ENCODE peak calls at places on chromosomes 16 and 17, in six cellular contexts. Z is neural progenitor cell, W is neuronal stem cell, Y is fibroblast of lung, M is mammary epithelial cell, E is keratinocyte. T is an unnamed sample.

GRCh38 chr17:50056217-50056960 is 479 bp downstream of the ITGA3 start:
- DNase-seq in Z (peak; percentile 93), W (peak; percentile 76), Y (peak; percentile 69), M (peak; percentile 68), E (no peak), T (peak; percentile 70)

GRCh38 chr17:62628845-62629555 is 1.5 kb downstream of the MRC2 start:
- DNase-seq in Z (peak; percentile 54), W (no peak), Y (peak; percentile 67), M (peak; percentile 39), E (no peak), T (no peak)

GRCh38 chr17:44266402-44267164 is 1.4 kb downstream of the SLC4A1 start:
- DNase-seq in Z (no peak), W (no peak), Y (no peak), M (no peak), E (no peak), T (no peak)

GRCh38 chr17:42061641-42062487 is 11.5 kb upstream of the C17orf113 start:
- DNase-seq in Z (no peak), W (no peak), Y (no peak), M (no peak), E (no peak), T (no peak)

GRCh38 chr17:78999947-79000395 is 9.6 kb downstream of the CANT1 start:
- DNase-seq in Z (no peak), W (no peak), Y (no peak), M (no peak), E (no peak), T (no peak)

GRCh38 chr17:3534881-3535252 is 22.7 kb downstream of the TRPV3 start:
- DNase-seq in Z (peak; percentile 59), W (no peak), Y (peak; percentile 20), M (no peak), E (no peak), T (peak; percentile 41)

GRCh38 chr16:38941-39892 is 14.2 kb downstream of the POLR3K start:
- DNase-seq in Z (no peak), W (no peak), Y (no peak), M (peak; percentile 48), E (peak; percentile 7), T (peak; percentile 81)

GRCh38 chr16:59699786-59700185 is 965.7 kb upstream of the GOT2 start:
- DNase-seq in Z (no peak), W (no peak), Y (no peak), M (no peak), E (no peak), T (no peak)

GRCh38 chr16:69171325-69172095 is 15.5 kb upstream of the SNTB2 start:
- DNase-seq in Z (no peak), W (no peak), Y (peak; percentile 90), M (no peak), E (no peak), T (no peak)

GRCh38 chr16:1984347-1985225 is 593 bp downstream of the GFER start:
- DNase-seq in Z (peak; percentile 59), W (no peak), Y (peak; percentile 42), M (peak; percentile 6), E (no peak), T (peak; percentile 65)

GRCh38 chr16:78058165-78058564 is 35.8 kb downstream of the CLEC3A start:
- DNase-seq in Z (no peak), W (no peak), Y (no peak), M (no peak), E (no peak), T (no peak)

GRCh38 chr16:88570691-88571092 is 489 bp downstream of the ZC3H18 start:
- DNase-seq in Z (peak; percentile 41), W (no peak), Y (peak; percentile 4), M (peak; percentile 33), E (no peak), T (peak; percentile 42)

GRCh38 chr17:64984181-64984580 is 64.9 kb upstream of the LRRC37A3 start:
- DNase-seq in Z (no peak), W (no peak), Y (no peak), M (no peak), E (no peak), T (no peak)

GRCh38 chr16:78895661-78896060 is 704.9 kb downstream of the MAF start:
- DNase-seq in Z (no peak), W (no peak), Y (peak; percentile 8), M (no peak), E (no peak), T (no peak)

GRCh38 chr17:27294689-27295630 is 1.0 kb downstream of the WSB1 start:
- DNase-seq in Z (peak; percentile 82), W (peak; percentile 50), Y (peak; percentile 87), M (peak; percentile 83), E (no peak), T (peak; percentile 82)

DNA sequence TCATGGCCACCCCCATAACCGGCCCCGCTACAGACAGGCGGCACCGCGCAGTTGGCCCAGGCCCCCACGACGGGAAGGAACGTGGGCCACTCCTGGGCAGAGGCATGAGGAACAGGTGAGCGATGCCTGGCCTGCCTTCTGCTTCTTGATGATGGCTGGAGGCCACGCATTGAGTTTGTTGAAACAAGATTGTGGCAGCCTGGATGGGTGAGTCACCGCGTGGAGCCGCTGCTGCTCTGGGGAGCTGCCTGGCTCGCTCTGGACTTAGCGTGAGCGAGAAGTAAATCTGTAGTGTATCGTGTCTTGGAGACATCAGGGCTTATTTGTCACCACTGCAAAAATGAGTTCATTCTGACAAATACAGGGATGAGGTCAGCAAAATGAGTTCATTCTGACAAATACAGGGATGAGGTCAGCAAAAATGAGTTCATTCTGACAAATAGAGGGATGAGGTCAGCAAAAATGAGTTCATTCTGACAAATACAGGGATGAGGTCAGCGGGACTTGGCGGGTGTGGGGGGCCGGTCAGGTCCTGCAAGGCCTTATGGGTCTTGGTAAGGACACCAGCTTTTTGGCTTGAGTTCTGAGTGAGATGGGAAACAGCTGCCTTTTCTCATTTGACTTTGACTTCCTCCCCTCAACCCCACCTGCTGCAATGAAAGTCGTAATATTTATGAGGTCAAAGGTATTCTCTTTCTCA is 93.0 kb downstream of the SEC14L1 start:
- DNase-seq in Z (no peak), W (no peak), Y (peak; percentile 89), M (peak; percentile 57), E (peak; percentile 76), T (no peak)
- H3K9ac ChIP-seq in Z (no peak overlapping the region), W (no peak overlapping the region), Y (no peak overlapping the region), M (no peak overlapping the region), E (no peak overlapping the region), T (no peak overlapping the region)

DNA sequence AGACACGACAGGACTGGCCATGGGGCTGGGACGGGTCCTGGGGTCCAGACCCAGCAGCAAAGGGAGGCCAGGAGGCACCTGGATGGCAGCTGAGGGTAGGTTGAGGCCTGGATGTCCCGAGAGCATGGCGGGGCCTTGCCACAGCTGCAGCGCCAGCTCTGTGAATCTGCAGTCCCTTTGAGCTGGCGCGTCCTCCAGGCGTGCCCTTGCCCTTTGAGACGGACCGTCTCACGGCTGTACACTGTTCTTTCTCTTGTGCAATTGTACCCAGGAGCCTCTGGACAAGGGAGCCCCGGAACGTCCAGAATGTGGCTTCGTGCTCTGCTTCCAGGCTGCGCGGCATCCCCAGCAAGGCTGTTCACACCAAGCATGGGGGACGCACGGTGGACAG is 69.5 kb upstream of the CIBAR2 start:
- DNase-seq in Z (no peak), W (no peak), Y (no peak), M (no peak), E (no peak), T (no peak)
- H3K27ac ChIP-seq in Z (no peak overlapping the region), W (no peak overlapping the region), Y (no peak overlapping the region), M (no peak overlapping the region), E (no peak overlapping the region), T (no peak overlapping the region)

GRCh38 chr16:46688657-46689491 is at the start of gene VPS35:
- DNase-seq in Z (peak; percentile 100), W (peak; percentile 99), Y (peak; percentile 98), M (peak; percentile 98), E (peak; percentile 82), T (peak; percentile 100)

GRCh38 chr16:46690281-46691178 is 1.1 kb downstream of the ORC6 start:
- DNase-seq in Z (peak; percentile 2), W (no peak), Y (peak; percentile 39), M (no peak), E (no peak), T (peak; percentile 27)

GRCh38 chr16:46691720-46692119 is 2.3 kb downstream of the ORC6 start:
- DNase-seq in Z (no peak), W (no peak), Y (peak; percentile 14), M (no peak), E (no peak), T (no peak)

GRCh38 chr16:46688101-46688656 is 799 bp downstream of the VPS35 start:
- DNase-seq in Z (no peak), W (no peak), Y (peak; percentile 35), M (peak; percentile 76), E (no peak), T (peak; percentile 53)

GRCh38 chr16:46689492-46690280 is at the start of gene ORC6:
- DNase-seq in Z (peak; percentile 98), W (peak; percentile 97), Y (peak; percentile 93), M (peak; percentile 95), E (peak; percentile 93), T (peak; percentile 98)
- H3K4me1 ChIP-seq in Z (peaks cover 31% of the 10 kb centered on the region), W (peaks cover 23% of the 10 kb centered on the region), Y (no peaks in the 10 kb centered on the region), M (peaks cover 21% of the 10 kb centered on the region), E (peaks cover 27% of the 10 kb centered on the region), T (peaks cover 21% of the 10 kb centered on the region)

DNA sequence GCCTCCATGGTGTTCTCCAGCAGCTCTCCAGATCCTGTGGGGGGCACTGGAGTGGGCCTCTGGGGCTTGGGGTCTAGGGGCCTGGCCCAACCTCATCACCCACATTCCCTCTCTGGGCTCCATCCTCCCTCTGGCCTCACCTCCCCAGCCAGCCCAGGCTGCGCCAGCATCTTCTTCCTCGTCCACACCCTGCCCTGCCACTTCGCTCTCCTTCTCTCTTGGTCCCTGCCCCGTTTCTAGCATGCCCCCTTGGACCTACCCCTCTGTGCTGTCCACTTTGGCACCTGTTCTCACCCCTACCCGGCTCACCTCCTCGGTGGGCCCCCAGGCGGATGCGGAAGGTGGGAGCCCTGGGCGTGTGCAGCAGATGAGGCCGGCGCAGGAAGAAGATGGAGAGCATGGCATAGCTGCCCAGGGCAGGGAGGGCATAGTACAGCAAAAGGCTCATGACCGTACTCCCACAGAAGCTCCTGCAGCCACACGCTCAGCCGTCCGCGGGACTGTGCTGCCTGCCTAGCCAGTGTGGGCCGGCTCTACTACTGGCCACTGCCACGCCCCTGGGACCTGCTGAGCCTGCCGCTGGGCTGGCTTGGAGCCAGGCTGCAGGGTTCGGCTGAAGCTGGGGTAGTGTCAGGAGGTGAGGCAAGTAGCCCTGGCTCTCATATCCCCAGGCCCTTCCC is at the start of gene GDPD3:
- DNase-seq in Z (peak; percentile 39), W (no peak), Y (no peak), M (peak; percentile 29), E (no peak), T (peak; percentile 90)
- H3K9ac ChIP-seq in Z (no peak within 1 kb of the TSS), W (peak within 1 kb of the TSS; percentile 2), Y (no peak within 1 kb of the TSS), M (no peak within 1 kb of the TSS), E (no peak within 1 kb of the TSS), T (peak within 1 kb of the TSS; percentile 78)

T was measured in colonic mucosa.